ENCODE peak calls at places on chromosomes 16 and 17, in eight cellular contexts. J is fibroblast of mammary gland; F is activated T-helper 1 cell treated with anti-CD3 and anti-CD28 coated beads, Interleukin-2, amount 50 U/mL, for 16 hours; A is RWPE1; W is cardiac fibroblast; O is cardiac muscle cell; I is EL; T is glomerular endothelial cell. R is an unnamed sample.

GRCh38 chr17:45345246-45345553 is 28.4 kb upstream of the MAP3K14 start:
- DNase-seq in J (no peak), F (no peak), A (no peak), W (no peak), O (no peak), I (no peak), T (no peak), R (no peak)

GRCh38 chr16:88473666-88474534 is 20.8 kb downstream of the ZFPM1 start:
- DNase-seq in J (peak; percentile 77), F (no peak), A (no peak), W (peak; percentile 89), O (peak; percentile 93), I (no peak), T (no peak), R (peak; percentile 70)

GRCh38 chr17:4272213-4272975 is 8.6 kb upstream of the ANKFY1 start:
- DNase-seq in J (no peak), F (no peak), A (no peak), W (no peak), O (no peak), I (no peak), T (no peak), R (no peak)

GRCh38 chr17:70405492-70406220 is 236.3 kb downstream of the KCNJ2 start:
- DNase-seq in J (peak; percentile 96), F (no peak), A (peak; percentile 92), W (peak; percentile 89), O (peak; percentile 94), I (peak; percentile 91), T (no peak), R (no peak)

GRCh38 chr17:43570518-43570928 is 24.4 kb upstream of the ETV4 start:
- DNase-seq in J (peak; percentile 93), F (no peak), A (peak; percentile 66), W (no peak), O (no peak), I (peak; percentile 87), T (no peak), R (no peak)

GRCh38 chr17:6986676-6987075 is 9.2 kb upstream of the ALOX12 start:
- DNase-seq in J (no peak), F (no peak), A (no peak), W (peak; percentile 17), O (no peak), I (no peak), T (no peak), R (no peak)

GRCh38 chr17:10073905-10074304 is 124.5 kb downstream of the GAS7 start:
- DNase-seq in J (no peak), F (no peak), A (no peak), W (peak; percentile 33), O (peak; percentile 27), I (no peak), T (no peak), R (no peak)

GRCh38 chr16:67931712-67932461 is at the start of gene CTRL:
- DNase-seq in J (no peak), F (no peak), A (no peak), W (no peak), O (no peak), I (no peak), T (no peak), R (no peak)

GRCh38 chr16:6265956-6266355 is 1066.7 kb upstream of the RBFOX1 start:
- DNase-seq in J (no peak), F (no peak), A (no peak), W (no peak), O (no peak), I (no peak), T (no peak), R (no peak)

GRCh38 chr16:50154369-50154947 is 1.4 kb downstream of the TENT4B start:
- DNase-seq in J (peak; percentile 21), F (no peak), A (peak; percentile 30), W (peak; percentile 17), O (peak; percentile 25), I (peak; percentile 19), T (no peak), R (no peak)

R was measured in SK-N-DZ.